ENCODE peak calls at places on chromosomes 2 and 18, in four cellular contexts. H is NCI-H1092 treated with DMSO at 0.1 percent for 48 hours, T is RWPE1, S is tibial artery. D is an unnamed sample.

GRCh38 chr2:60947056-60947455 is 65.7 kb downstream of the REL start:
- DNase-seq in T (no peak), H (no peak), S (no peak), D (no peak)

GRCh38 chr2:235746257-235746934 is 252.6 kb downstream of the AGAP1 start:
- DNase-seq in S (peak), H (peak), T (peak), D (no peak)

GRCh38 chr2:174694196-174694878 is 69.9 kb downstream of the CHRNA1 start:
- DNase-seq in T (no peak), S (no peak), H (no peak), D (no peak)

GRCh38 chr2:148887349-148888002 is 12.4 kb downstream of the KIF5C start:
- DNase-seq in T (no peak), S (no peak), H (peak), D (no peak)

GRCh38 chr2:8578335-8579244 is 103.3 kb upstream of the ID2 start:
- DNase-seq in T (no peak), H (no peak), S (no peak), D (peak)

GRCh38 chr18:79953921-79954651 is 2.6 kb upstream of the SLC66A2 start:
- DNase-seq in T (no peak), S (no peak), H (no peak), D (peak)

GRCh38 chr2:169507698-169508097 is 1.8 kb upstream of the KLHL41 start:
- DNase-seq in H (peak), S (no peak), T (peak), D (no peak)

GRCh38 chr2:239674101-239674980 is 273.5 kb upstream of the HDAC4 start:
- DNase-seq in H (no peak), S (no peak), T (no peak), D (peak)

GRCh38 chr2:70103531-70104061 is 16.3 kb downstream of the PCBP1 start:
- DNase-seq in S (no peak), T (no peak), H (no peak), D (no peak)

GRCh38 chr2:208147759-208148158 is 1.8 kb upstream of the CRYGB start:
- DNase-seq in T (no peak), H (no peak), S (no peak), D (no peak)

GRCh38 chr18:2538236-2538635 is 33.1 kb downstream of the METTL4 start:
- DNase-seq in H (peak), T (no peak), S (no peak), D (no peak)

GRCh38 chr2:220165401-220165800 is 538.0 kb downstream of the SLC4A3 start:
- DNase-seq in H (peak), T (no peak), S (no peak), D (no peak)

GRCh38 chr2:42043789-42044394 is 3.9 kb upstream of the PKDCC start:
- DNase-seq in S (no peak), H (no peak), T (no peak), D (no peak)

GRCh38 chr18:44729631-44730101 is 49.0 kb downstream of the SETBP1 start:
- DNase-seq in H (no peak), T (no peak), S (no peak), D (no peak)

GRCh38 chr18:9606039-9606438 is 8.3 kb downstream of the PPP4R1 start:
- DNase-seq in S (no peak), T (no peak), H (no peak), D (no peak)

GRCh38 chr2:218368621-218369153 is 12.0 kb downstream of the CATIP start:
- DNase-seq in T (no peak), S (peak), H (peak), D (no peak)

GRCh38 chr2:213199871-213200270 is 48.5 kb upstream of the IKZF2 start:
- DNase-seq in S (no peak), H (no peak), T (no peak), D (no peak)

GRCh38 chr2:179376881-179377280 is 112.2 kb upstream of the SESTD1 start:
- DNase-seq in T (no peak), H (no peak), S (no peak), D (no peak)

GRCh38 chr2:94956797-94957391 is 68.6 kb upstream of the MAL start:
- DNase-seq in T (peak), H (peak), S (peak), D (no peak)

GRCh38 chr2:102010767-102011351 is 19.1 kb downstream of the IL1R2 start:
- DNase-seq in S (no peak), T (no peak), H (no peak), D (no peak)

GRCh38 chr2:241130316-241130715 is 19.0 kb downstream of the PASK start:
- DNase-seq in H (no peak), S (peak), T (no peak), D (no peak)

GRCh38 chr2:234953116-234954031 is 1.6 kb downstream of the SH3BP4 start:
- DNase-seq in T (no peak), H (no peak), S (no peak), D (peak)

GRCh38 chr2:43358688-43359201 is 132.3 kb upstream of the ZFP36L2 start:
- DNase-seq in S (no peak), T (no peak), H (peak), D (no peak)

GRCh38 chr18:77248873-77249582 is 620 bp upstream of the GALR1 start:
- DNase-seq in H (no peak), T (no peak), S (no peak), D (no peak)

GRCh38 chr2:235779444-235779896 is 285.6 kb downstream of the AGAP1 start:
- DNase-seq in H (peak), S (peak), T (peak), D (peak)

GRCh38 chr2:85899849-85900248 is 11.1 kb upstream of the ST3GAL5 start:
- DNase-seq in S (no peak), H (no peak), T (no peak), D (no peak)

GRCh38 chr2:84908948-84909713 is 3.7 kb downstream of the TMSB10 start:
- DNase-seq in T (no peak), H (no peak), S (no peak), D (no peak)

GRCh38 chr18:74498712-74499629 is 2.8 kb downstream of the CNDP2 start:
- DNase-seq in S (peak), H (no peak), T (no peak), D (peak)

GRCh38 chr2:219551863-219552381 is 8.1 kb downstream of the TMEM198 start:
- DNase-seq in S (no peak), H (no peak), T (no peak), D (no peak)